ENCODE peak calls at places on chromosome 11, in seven cellular contexts. Z, C, W, O, X, T and L are unnamed samples.

GRCh38 chr11:12693485-12694181 is 19.4 kb downstream of the TEAD1 start:
- DNase-seq in Z (peak), C (peak), W (no peak), O (peak), X (no peak), T (peak), L (no peak)

GRCh38 chr11:81036168-81036870 is 1595.5 kb upstream of the TENM4 start:
- DNase-seq in Z (no peak), C (no peak), W (no peak), O (no peak), X (no peak), T (no peak), L (no peak)

GRCh38 chr11:76653674-76654309 is 16.8 kb downstream of the LRRC32 start:
- DNase-seq in Z (peak), C (no peak), W (no peak), O (no peak), X (no peak), T (no peak), L (no peak)

GRCh38 chr11:98358551-98358950 is 662.2 kb upstream of the CNTN5 start:
- DNase-seq in Z (no peak), C (no peak), W (no peak), O (no peak), X (no peak), T (no peak), L (no peak)

GRCh38 chr11:26837154-26837553 is 115.3 kb upstream of the SLC5A12 start:
- DNase-seq in Z (no peak), C (no peak), W (no peak), O (no peak), X (no peak), T (no peak), L (no peak)

GRCh38 chr11:35036642-35037041 is 102.3 kb upstream of the CD44 start:
- DNase-seq in Z (no peak), C (peak), W (no peak), O (no peak), X (no peak), T (no peak), L (no peak)

GRCh38 chr11:107619926-107620325 is 29.0 kb downstream of the ELMOD1 start:
- DNase-seq in Z (peak), C (no peak), W (no peak), O (no peak), X (no peak), T (no peak), L (no peak)

GRCh38 chr11:27694992-27695391 is 5.3 kb downstream of the BDNF start:
- DNase-seq in Z (peak), C (no peak), W (no peak), O (peak), X (no peak), T (peak), L (no peak)

GRCh38 chr11:6603287-6604080 is at the start of the genes ILK and RRP8:
- DNase-seq in Z (peak), C (peak), W (peak), O (peak), X (peak), T (peak), L (peak)

GRCh38 chr11:202490-202889 is 4.7 kb downstream of the BET1L start:
- DNase-seq in Z (no peak), C (no peak), W (no peak), O (no peak), X (no peak), T (no peak), L (no peak)

GRCh38 chr11:131932584-131933360 is 562.4 kb downstream of the NTM start:
- DNase-seq in Z (no peak), C (no peak), W (no peak), O (no peak), X (no peak), T (peak), L (no peak)